ENCODE peak calls at places on chromosomes 5 and 9, in seven cellular contexts. One of them, this sample, is unnamed.

GRCh38 chr9:105713939-105714331 is 19.6 kb downstream of the TMEM38B start:
- DNase-seq in epithelial cell of esophagus: no peak
- DNase-seq in Panc1: no peak
- DNase-seq in MM.1S: no peak
- DNase-seq in fibroblast of pulmonary artery: no peak
- DNase-seq in uterus: no peak
- DNase-seq in CD8-positive, alpha-beta T cell: no peak
- DNase-seq in this sample: no peak

GRCh38 chr5:4563400-4563799 is 576.7 kb upstream of the ADAMTS16 start:
- DNase-seq in epithelial cell of esophagus: peak
- DNase-seq in uterus: no peak
- DNase-seq in Panc1: no peak
- DNase-seq in fibroblast of pulmonary artery: peak
- DNase-seq in CD8-positive, alpha-beta T cell: no peak
- DNase-seq in MM.1S: no peak
- DNase-seq in this sample: no peak

GRCh38 chr5:14487896-14488570 is 93.6 kb upstream of the OTULINL start:
- DNase-seq in Panc1: no peak
- DNase-seq in CD8-positive, alpha-beta T cell: no peak
- DNase-seq in fibroblast of pulmonary artery: no peak
- DNase-seq in epithelial cell of esophagus: no peak
- DNase-seq in MM.1S: no peak
- DNase-seq in uterus: no peak
- DNase-seq in this sample: no peak

GRCh38 chr9:91037511-91038482 is 236.2 kb downstream of the SYK start:
- DNase-seq in CD8-positive, alpha-beta T cell: no peak
- DNase-seq in fibroblast of pulmonary artery: peak
- DNase-seq in Panc1: no peak
- DNase-seq in MM.1S: no peak
- DNase-seq in epithelial cell of esophagus: peak
- DNase-seq in uterus: peak
- DNase-seq in this sample: no peak

GRCh38 chr9:116905131-116905724 is 218.1 kb downstream of the TRIM32 start:
- DNase-seq in CD8-positive, alpha-beta T cell: no peak
- DNase-seq in fibroblast of pulmonary artery: no peak
- DNase-seq in uterus: no peak
- DNase-seq in epithelial cell of esophagus: peak
- DNase-seq in Panc1: no peak
- DNase-seq in MM.1S: no peak
- DNase-seq in this sample: no peak

GRCh38 chr5:72599519-72600400 is 92.5 kb upstream of the ZNF366 start:
- DNase-seq in MM.1S: no peak
- DNase-seq in CD8-positive, alpha-beta T cell: no peak
- DNase-seq in epithelial cell of esophagus: peak
- DNase-seq in fibroblast of pulmonary artery: peak
- DNase-seq in Panc1: no peak
- DNase-seq in uterus: no peak
- DNase-seq in this sample: no peak

GRCh38 chr9:113737414-113738271 is 138.5 kb upstream of the ZNF618 start:
- DNase-seq in CD8-positive, alpha-beta T cell: no peak
- DNase-seq in Panc1: peak
- DNase-seq in fibroblast of pulmonary artery: peak
- DNase-seq in epithelial cell of esophagus: peak
- DNase-seq in uterus: peak
- DNase-seq in MM.1S: peak
- DNase-seq in this sample: peak

GRCh38 chr5:4387295-4387694 is 752.8 kb upstream of the ADAMTS16 start:
- DNase-seq in CD8-positive, alpha-beta T cell: no peak
- DNase-seq in uterus: no peak
- DNase-seq in fibroblast of pulmonary artery: no peak
- DNase-seq in MM.1S: no peak
- DNase-seq in Panc1: no peak
- DNase-seq in epithelial cell of esophagus: peak
- DNase-seq in this sample: no peak

GRCh38 chr5:33010851-33011250 is 299.7 kb downstream of the NPR3 start:
- DNase-seq in uterus: no peak
- DNase-seq in Panc1: no peak
- DNase-seq in CD8-positive, alpha-beta T cell: no peak
- DNase-seq in MM.1S: no peak
- DNase-seq in epithelial cell of esophagus: no peak
- DNase-seq in fibroblast of pulmonary artery: peak
- DNase-seq in this sample: no peak

GRCh38 chr5:57539281-57539701 is 56.7 kb upstream of the ACTBL2 start:
- DNase-seq in CD8-positive, alpha-beta T cell: no peak
- DNase-seq in uterus: no peak
- DNase-seq in epithelial cell of esophagus: no peak
- DNase-seq in MM.1S: no peak
- DNase-seq in fibroblast of pulmonary artery: no peak
- DNase-seq in Panc1: no peak
- DNase-seq in this sample: no peak

GRCh38 chr9:119609277-119609971 is 240.2 kb upstream of the BRINP1 start:
- DNase-seq in CD8-positive, alpha-beta T cell: no peak
- DNase-seq in MM.1S: no peak
- DNase-seq in uterus: no peak
- DNase-seq in epithelial cell of esophagus: no peak
- DNase-seq in fibroblast of pulmonary artery: no peak
- DNase-seq in Panc1: no peak
- DNase-seq in this sample: no peak

GRCh38 chr9:37984672-37985611 is 81.0 kb upstream of the SLC25A51 start:
- DNase-seq in MM.1S: no peak
- DNase-seq in epithelial cell of esophagus: peak
- DNase-seq in fibroblast of pulmonary artery: peak
- DNase-seq in uterus: no peak
- DNase-seq in CD8-positive, alpha-beta T cell: no peak
- DNase-seq in Panc1: no peak
- DNase-seq in this sample: no peak

GRCh38 chr9:133088146-133088750 is 26.5 kb downstream of the CEL start:
- DNase-seq in Panc1: no peak
- DNase-seq in uterus: no peak
- DNase-seq in epithelial cell of esophagus: no peak
- DNase-seq in fibroblast of pulmonary artery: no peak
- DNase-seq in CD8-positive, alpha-beta T cell: no peak
- DNase-seq in MM.1S: no peak
- DNase-seq in this sample: no peak

GRCh38 chr9:6938873-6939272 is 181.1 kb downstream of the KDM4C start:
- DNase-seq in epithelial cell of esophagus: no peak
- DNase-seq in CD8-positive, alpha-beta T cell: no peak
- DNase-seq in MM.1S: no peak
- DNase-seq in uterus: no peak
- DNase-seq in Panc1: no peak
- DNase-seq in fibroblast of pulmonary artery: no peak
- DNase-seq in this sample: no peak

GRCh38 chr5:163938595-163938994 is 433.2 kb downstream of the MAT2B start:
- DNase-seq in fibroblast of pulmonary artery: peak
- DNase-seq in CD8-positive, alpha-beta T cell: no peak
- DNase-seq in uterus: no peak
- DNase-seq in epithelial cell of esophagus: peak
- DNase-seq in MM.1S: no peak
- DNase-seq in Panc1: no peak
- DNase-seq in this sample: no peak

GRCh38 chr5:110386782-110387181 is 339.7 kb downstream of the TMEM232 start:
- DNase-seq in epithelial cell of esophagus: no peak
- DNase-seq in uterus: no peak
- DNase-seq in Panc1: no peak
- DNase-seq in CD8-positive, alpha-beta T cell: no peak
- DNase-seq in MM.1S: no peak
- DNase-seq in fibroblast of pulmonary artery: no peak
- DNase-seq in this sample: no peak

GRCh38 chr5:39523821-39524220 is 99.0 kb upstream of the DAB2 start:
- DNase-seq in epithelial cell of esophagus: peak
- DNase-seq in Panc1: no peak
- DNase-seq in fibroblast of pulmonary artery: peak
- DNase-seq in CD8-positive, alpha-beta T cell: no peak
- DNase-seq in MM.1S: no peak
- DNase-seq in uterus: no peak
- DNase-seq in this sample: no peak

GRCh38 chr5:6158974-6159863 is 219.1 kb downstream of the MED10 start:
- DNase-seq in epithelial cell of esophagus: peak
- DNase-seq in MM.1S: no peak
- DNase-seq in uterus: no peak
- DNase-seq in CD8-positive, alpha-beta T cell: no peak
- DNase-seq in Panc1: peak
- DNase-seq in fibroblast of pulmonary artery: peak
- DNase-seq in this sample: no peak

GRCh38 chr9:129245276-129245675 is 67.2 kb upstream of the IER5L start:
- DNase-seq in MM.1S: no peak
- DNase-seq in Panc1: no peak
- DNase-seq in CD8-positive, alpha-beta T cell: no peak
- DNase-seq in fibroblast of pulmonary artery: peak
- DNase-seq in epithelial cell of esophagus: peak
- DNase-seq in uterus: peak
- DNase-seq in this sample: no peak

GRCh38 chr9:98584059-98584458 is 124.7 kb downstream of the GABBR2 start:
- DNase-seq in uterus: no peak
- DNase-seq in Panc1: no peak
- DNase-seq in MM.1S: no peak
- DNase-seq in fibroblast of pulmonary artery: no peak
- DNase-seq in epithelial cell of esophagus: no peak
- DNase-seq in CD8-positive, alpha-beta T cell: no peak
- DNase-seq in this sample: peak

GRCh38 chr9:88783613-88784230 is 207.5 kb upstream of the S1PR3 start:
- DNase-seq in CD8-positive, alpha-beta T cell: no peak
- DNase-seq in fibroblast of pulmonary artery: no peak
- DNase-seq in Panc1: no peak
- DNase-seq in MM.1S: no peak
- DNase-seq in uterus: no peak
- DNase-seq in epithelial cell of esophagus: no peak
- DNase-seq in this sample: no peak

GRCh38 chr9:88784960-88785359 is 206.3 kb upstream of the S1PR3 start:
- DNase-seq in uterus: no peak
- DNase-seq in MM.1S: no peak
- DNase-seq in fibroblast of pulmonary artery: no peak
- DNase-seq in CD8-positive, alpha-beta T cell: no peak
- DNase-seq in Panc1: no peak
- DNase-seq in epithelial cell of esophagus: no peak
- DNase-seq in this sample: no peak

GRCh38 chr9:88782931-88783451 is 208.3 kb upstream of the S1PR3 start:
- DNase-seq in MM.1S: no peak
- DNase-seq in CD8-positive, alpha-beta T cell: no peak
- DNase-seq in uterus: no peak
- DNase-seq in epithelial cell of esophagus: peak
- DNase-seq in Panc1: no peak
- DNase-seq in fibroblast of pulmonary artery: no peak
- DNase-seq in this sample: no peak

GRCh38 chr9:88777498-88778312 is 213.6 kb upstream of the S1PR3 start:
- DNase-seq in CD8-positive, alpha-beta T cell: no peak
- DNase-seq in fibroblast of pulmonary artery: peak
- DNase-seq in Panc1: no peak
- DNase-seq in epithelial cell of esophagus: peak
- DNase-seq in MM.1S: peak
- DNase-seq in uterus: no peak
- DNase-seq in this sample: peak

GRCh38 chr9:88781500-88782391 is 209.5 kb upstream of the S1PR3 start:
- DNase-seq in MM.1S: no peak
- DNase-seq in CD8-positive, alpha-beta T cell: no peak
- DNase-seq in epithelial cell of esophagus: no peak
- DNase-seq in fibroblast of pulmonary artery: peak
- DNase-seq in uterus: peak
- DNase-seq in Panc1: no peak
- DNase-seq in this sample: no peak
- TF ChIP-seq CTCF in MM.1S: no peak
- TF ChIP-seq CTCF in CD8-positive, alpha-beta T cell: no peak
- TF ChIP-seq CTCF in epithelial cell of esophagus: no peak
- TF ChIP-seq CTCF in fibroblast of pulmonary artery: peak
- TF ChIP-seq CTCF in uterus: peak
- TF ChIP-seq CTCF in Panc1: no peak
- TF ChIP-seq CTCF in this sample: no peak

GRCh38 chr5:148094336-148094735 is 30.6 kb downstream of the SPINK5 start:
- DNase-seq in fibroblast of pulmonary artery: no peak
- DNase-seq in Panc1: no peak
- DNase-seq in epithelial cell of esophagus: no peak
- DNase-seq in uterus: no peak
- DNase-seq in CD8-positive, alpha-beta T cell: no peak
- DNase-seq in MM.1S: no peak
- DNase-seq in this sample: no peak

GRCh38 chr5:148091991-148092964 is 28.5 kb downstream of the SPINK5 start:
- DNase-seq in uterus: no peak
- DNase-seq in fibroblast of pulmonary artery: no peak
- DNase-seq in Panc1: no peak
- DNase-seq in CD8-positive, alpha-beta T cell: no peak
- DNase-seq in epithelial cell of esophagus: no peak
- DNase-seq in MM.1S: no peak
- DNase-seq in this sample: no peak

GRCh38 chr5:148090200-148090599 is 26.4 kb downstream of the SPINK5 start:
- DNase-seq in fibroblast of pulmonary artery: no peak
- DNase-seq in epithelial cell of esophagus: peak
- DNase-seq in uterus: no peak
- DNase-seq in Panc1: no peak
- DNase-seq in MM.1S: no peak
- DNase-seq in CD8-positive, alpha-beta T cell: no peak
- DNase-seq in this sample: no peak

GRCh38 chr5:148085934-148086333 is 22.2 kb downstream of the SPINK5 start:
- DNase-seq in epithelial cell of esophagus: peak
- DNase-seq in CD8-positive, alpha-beta T cell: no peak
- DNase-seq in uterus: no peak
- DNase-seq in Panc1: no peak
- DNase-seq in fibroblast of pulmonary artery: no peak
- DNase-seq in MM.1S: no peak
- DNase-seq in this sample: no peak

GRCh38 chr5:148090780-148091221 is 27.0 kb downstream of the SPINK5 start:
- DNase-seq in MM.1S: peak
- DNase-seq in fibroblast of pulmonary artery: peak
- DNase-seq in CD8-positive, alpha-beta T cell: no peak
- DNase-seq in epithelial cell of esophagus: peak
- DNase-seq in Panc1: no peak
- DNase-seq in uterus: no peak
- DNase-seq in this sample: peak
- H3K4me3 ChIP-seq in MM.1S: peak
- H3K4me3 ChIP-seq in fibroblast of pulmonary artery: no peak
- H3K4me3 ChIP-seq in CD8-positive, alpha-beta T cell: no peak
- H3K4me3 ChIP-seq in epithelial cell of esophagus: peak
- H3K4me3 ChIP-seq in Panc1: no peak
- H3K4me3 ChIP-seq in uterus: no peak
- H3K4me3 ChIP-seq in this sample: no peak

GRCh38 chr5:317086-317811 is 4.3 kb upstream of the AHRR start:
- DNase-seq in MM.1S: no peak
- DNase-seq in uterus: no peak
- DNase-seq in fibroblast of pulmonary artery: peak
- DNase-seq in CD8-positive, alpha-beta T cell: no peak
- DNase-seq in Panc1: peak
- DNase-seq in epithelial cell of esophagus: peak
- DNase-seq in this sample: peak
- TF ChIP-seq CTCF in MM.1S: peak
- TF ChIP-seq CTCF in uterus: peak
- TF ChIP-seq CTCF in fibroblast of pulmonary artery: peak
- TF ChIP-seq CTCF in CD8-positive, alpha-beta T cell: peak
- TF ChIP-seq CTCF in Panc1: peak
- TF ChIP-seq CTCF in epithelial cell of esophagus: peak
- TF ChIP-seq CTCF in this sample: peak

DNA sequence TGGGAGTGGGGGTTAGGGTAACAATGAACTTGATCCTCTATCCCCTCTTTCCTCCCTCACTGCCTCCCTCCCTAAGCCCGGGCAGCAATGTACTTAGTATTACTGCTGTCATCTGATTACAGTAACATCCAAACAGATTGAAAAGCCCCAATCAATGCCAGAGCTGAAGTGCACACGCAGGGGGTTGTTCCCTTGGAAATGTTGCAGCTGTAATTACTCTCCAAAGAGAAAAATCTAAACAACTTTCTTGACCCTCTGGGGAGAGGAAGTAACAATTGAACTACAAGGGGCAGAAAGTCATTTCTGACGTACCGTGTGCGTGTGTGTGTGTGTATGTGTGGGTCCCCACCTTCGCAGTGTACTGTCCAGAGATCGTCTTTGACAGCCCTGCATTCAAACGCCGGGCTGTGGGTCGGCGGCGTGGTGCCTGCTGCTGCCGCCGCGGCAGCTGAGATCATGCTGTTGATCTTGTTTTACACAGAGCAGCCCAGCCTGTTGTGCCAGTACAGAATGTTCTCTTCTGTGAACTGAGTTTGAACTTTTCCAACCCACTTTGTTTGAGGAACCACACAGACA is 66.0 kb upstream of the KLF9 start:
- DNase-seq in CD8-positive, alpha-beta T cell: no peak
- DNase-seq in Panc1: no peak
- DNase-seq in fibroblast of pulmonary artery: peak
- DNase-seq in MM.1S: no peak
- DNase-seq in uterus: peak
- DNase-seq in epithelial cell of esophagus: peak
- DNase-seq in this sample: no peak
- H3K4me3 ChIP-seq in CD8-positive, alpha-beta T cell: no peak
- H3K4me3 ChIP-seq in Panc1: no peak
- H3K4me3 ChIP-seq in fibroblast of pulmonary artery: peak
- H3K4me3 ChIP-seq in MM.1S: no peak
- H3K4me3 ChIP-seq in uterus: no peak
- H3K4me3 ChIP-seq in epithelial cell of esophagus: no peak
- H3K4me3 ChIP-seq in this sample: no peak

This sample was measured in GM12865.